ENCODE peak calls at places on chromosomes 1 and 21, in four cellular contexts. One of them, this sample, is unnamed.

GRCh38 chr1:209516771-209517471 is 66.6 kb upstream of the CAMK1G start:
- DNase-seq in GM10248: no peak
- DNase-seq in nucleus accumbens: no peak
- DNase-seq in 8988T: no peak
- DNase-seq in this sample: no peak

GRCh38 chr21:46214478-46215340 is 13.9 kb downstream of the LSS start:
- DNase-seq in nucleus accumbens: no peak
- DNase-seq in GM10248: no peak
- DNase-seq in 8988T: no peak
- DNase-seq in this sample: no peak

GRCh38 chr1:224080082-224080774 is 33.7 kb upstream of the FBXO28 start:
- DNase-seq in GM10248: no peak
- DNase-seq in 8988T: peak; percentile 27
- DNase-seq in nucleus accumbens: no peak
- DNase-seq in this sample: peak; percentile 92

GRCh38 chr1:112688781-112689193 is 14.3 kb downstream of the MOV10 start:
- DNase-seq in GM10248: no peak
- DNase-seq in nucleus accumbens: no peak
- DNase-seq in 8988T: no peak
- DNase-seq in this sample: no peak

GRCh38 chr1:111980684-111981083 is 8.8 kb downstream of the KCND3 start:
- DNase-seq in nucleus accumbens: no peak
- DNase-seq in GM10248: no peak
- DNase-seq in 8988T: no peak
- DNase-seq in this sample: no peak

GRCh38 chr1:78095618-78096416 is 50.1 kb downstream of the GIPC2 start:
- DNase-seq in nucleus accumbens: no peak
- DNase-seq in 8988T: no peak
- DNase-seq in GM10248: no peak
- DNase-seq in this sample: peak; percentile 87

GRCh38 chr1:203351037-203351625 is at the start of gene FMOD:
- DNase-seq in 8988T: peak; percentile 37
- DNase-seq in nucleus accumbens: no peak
- DNase-seq in GM10248: peak; percentile 41
- DNase-seq in this sample: peak; percentile 19

GRCh38 chr1:83547903-83548302 is 451.0 kb downstream of the TTLL7 start:
- DNase-seq in 8988T: no peak
- DNase-seq in nucleus accumbens: no peak
- DNase-seq in GM10248: no peak
- DNase-seq in this sample: no peak

GRCh38 chr1:26072305-26072704 is 4.9 kb upstream of the TRIM63 start:
- DNase-seq in GM10248: no peak
- DNase-seq in 8988T: no peak
- DNase-seq in nucleus accumbens: no peak
- DNase-seq in this sample: no peak

GRCh38 chr1:13948851-13949490 is 249.0 kb downstream of the PRDM2 start:
- DNase-seq in GM10248: no peak
- DNase-seq in nucleus accumbens: no peak
- DNase-seq in 8988T: no peak
- DNase-seq in this sample: no peak

GRCh38 chr1:79716481-79716880 is 710.0 kb upstream of the ADGRL4 start:
- DNase-seq in nucleus accumbens: no peak
- DNase-seq in 8988T: no peak
- DNase-seq in GM10248: no peak
- DNase-seq in this sample: no peak

GRCh38 chr1:41559331-41559730 is 74.8 kb upstream of the EDN2 start:
- DNase-seq in nucleus accumbens: no peak
- DNase-seq in GM10248: no peak
- DNase-seq in 8988T: no peak
- DNase-seq in this sample: no peak

GRCh38 chr1:63721531-63722189 is 52.2 kb upstream of the ROR1 start:
- DNase-seq in nucleus accumbens: no peak
- DNase-seq in GM10248: no peak
- DNase-seq in 8988T: no peak
- DNase-seq in this sample: peak; percentile 60